ENCODE peak calls at places on chromosomes 1 and 21, in nine cellular contexts. I is OCI-LY7, J is endodermal cell, C is neural progenitor cell, T is IMR-90, W is Peyer's patch, Z is body of pancreas, G is tibial artery, N is lower lobe of right lung. E is an unnamed sample.

GRCh38 chr1:202086579-202087350 is 36.0 kb upstream of the GPR37L1 start:
- DNase-seq in T (no peak), N (peak; percentile 50), I (no peak), W (peak; percentile 65), G (no peak), Z (no peak), C (no peak), J (peak; percentile 51), E (no peak)

GRCh38 chr1:202154148-202154765 is 6.1 kb downstream of the PTPN7 start:
- DNase-seq in N (no peak), J (no peak), I (no peak), Z (no peak), W (no peak), G (no peak), C (no peak), T (no peak), E (no peak)

GRCh38 chr1:54768093-54768492 is 3.8 kb upstream of the PARS2 start:
- DNase-seq in J (no peak), C (peak; percentile 37), Z (no peak), I (peak; percentile 13), N (no peak), G (no peak), W (no peak), T (peak; percentile 13), E (no peak)

GRCh38 chr1:31696246-31696645 is 7.6 kb downstream of the COL16A1 start:
- DNase-seq in J (no peak), I (no peak), T (no peak), C (no peak), N (no peak), W (no peak), G (no peak), Z (peak; percentile 81), E (no peak)

GRCh38 chr21:14600569-14601308 is 54.6 kb upstream of the SAMSN1 start:
- DNase-seq in W (no peak), J (no peak), N (no peak), I (no peak), G (no peak), T (no peak), Z (no peak), C (no peak), E (no peak)

GRCh38 chr1:50976111-50976889 is 6.3 kb downstream of the CDKN2C start:
- DNase-seq in Z (no peak), W (no peak), I (peak; percentile 39), G (no peak), T (no peak), C (peak; percentile 49), J (peak; percentile 53), N (no peak), E (no peak)

GRCh38 chr1:45802343-45803298 is 791 bp upstream of the MAST2 start:
- DNase-seq in J (peak; percentile 87), I (peak; percentile 42), W (peak; percentile 80), C (peak; percentile 38), T (peak; percentile 99), G (peak; percentile 88), N (peak; percentile 79), Z (peak; percentile 85), E (no peak)

GRCh38 chr1:203366476-203366875 is 15.6 kb upstream of the FMOD start:
- DNase-seq in Z (no peak), C (no peak), I (no peak), T (peak; percentile 78), G (no peak), N (no peak), J (no peak), W (no peak), E (no peak)

GRCh38 chr1:159598196-159598595 is 10.6 kb downstream of the APCS start:
- DNase-seq in W (no peak), J (no peak), Z (no peak), C (no peak), T (peak; percentile 85), I (no peak), G (no peak), N (no peak), E (no peak)

GRCh38 chr1:6506210-6507036 is 15.0 kb upstream of the PLEKHG5 start:
- DNase-seq in J (no peak), N (no peak), G (no peak), W (no peak), I (no peak), T (no peak), C (no peak), Z (no peak), E (peak; percentile 60)

GRCh38 chr1:195717651-195718050 is 890.6 kb downstream of the KCNT2 start:
- DNase-seq in T (peak; percentile 61), I (no peak), W (no peak), Z (no peak), G (no peak), N (no peak), C (peak; percentile 21), J (no peak), E (no peak)

GRCh38 chr1:237873487-237873927 is 17.2 kb downstream of the ZP4 start:
- DNase-seq in J (peak; percentile 78), I (no peak), N (no peak), T (peak; percentile 64), C (no peak), G (no peak), W (no peak), Z (no peak), E (no peak)

GRCh38 chr21:17900281-17900989 is 81.3 kb upstream of the C21orf91 start:
- DNase-seq in I (no peak), G (no peak), N (no peak), W (no peak), J (peak; percentile 77), Z (no peak), C (peak; percentile 26), T (no peak), E (no peak)

GRCh38 chr1:51063121-51063520 is 38.9 kb upstream of the C1orf185 start:
- DNase-seq in C (no peak), G (no peak), W (no peak), Z (no peak), N (no peak), T (peak; percentile 81), J (no peak), I (no peak), E (no peak)

GRCh38 chr1:106768077-106768476 is 288.4 kb upstream of the PRMT6 start:
- DNase-seq in T (no peak), Z (no peak), I (no peak), J (no peak), G (no peak), N (no peak), W (no peak), C (no peak), E (no peak)

GRCh38 chr1:15501208-15502032 is 22.6 kb downstream of the CASP9 start:
- DNase-seq in W (peak; percentile 82), I (peak; percentile 69), T (peak; percentile 49), C (peak; percentile 83), N (peak; percentile 79), Z (peak; percentile 72), J (peak; percentile 92), G (peak; percentile 28), E (no peak)

GRCh38 chr21:38376693-38377092 is 119.9 kb downstream of the KCNJ15 start:
- DNase-seq in Z (no peak), I (no peak), J (no peak), N (no peak), G (no peak), T (no peak), C (no peak), W (no peak), E (no peak)

GRCh38 chr1:235404190-235404589 is 37.0 kb downstream of the TBCE start:
- DNase-seq in Z (no peak), C (no peak), T (no peak), N (no peak), W (no peak), I (no peak), G (no peak), J (no peak), E (no peak)

GRCh38 chr1:154501423-154502065 is 475 bp upstream of the TDRD10 start:
- DNase-seq in G (peak; percentile 48), J (peak; percentile 77), W (no peak), I (no peak), Z (peak; percentile 43), T (no peak), C (peak; percentile 58), N (peak; percentile 70), E (peak; percentile 58)

DNA sequence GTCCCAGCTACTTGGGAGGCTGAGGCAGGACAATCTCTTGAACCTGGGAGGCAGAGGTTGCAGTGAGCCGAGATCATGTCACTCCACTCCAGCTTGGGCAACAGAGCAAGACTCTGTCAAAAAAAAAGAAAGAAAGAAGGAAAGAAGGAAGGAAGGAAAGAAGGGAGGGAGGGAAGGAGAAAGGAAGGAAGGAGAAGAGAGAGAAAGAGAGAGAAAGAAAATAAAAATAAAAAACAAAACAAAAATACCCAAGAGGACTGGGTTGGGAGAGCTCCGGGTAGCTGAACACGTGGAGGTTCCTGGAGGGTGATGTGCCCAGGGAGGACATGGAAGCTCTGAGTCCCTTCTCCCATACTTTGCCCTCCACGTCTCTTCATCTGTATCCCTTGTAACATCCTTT is 45.7 kb upstream of the CITED4 start:
- DNase-seq in J (no peak), Z (no peak), I (no peak), C (no peak), W (no peak), T (no peak), N (no peak), G (no peak), E (no peak)
- H3K4me1 ChIP-seq in J (no peaks in the 10 kb centered on the region), Z (no peaks in the 10 kb centered on the region), I (no peaks in the 10 kb centered on the region), C (no peaks in the 10 kb centered on the region), W (no peaks in the 10 kb centered on the region), T (no peaks in the 10 kb centered on the region), N (no peaks in the 10 kb centered on the region), G (no peaks in the 10 kb centered on the region), E (peaks cover 3% of the 10 kb centered on the region)

DNA sequence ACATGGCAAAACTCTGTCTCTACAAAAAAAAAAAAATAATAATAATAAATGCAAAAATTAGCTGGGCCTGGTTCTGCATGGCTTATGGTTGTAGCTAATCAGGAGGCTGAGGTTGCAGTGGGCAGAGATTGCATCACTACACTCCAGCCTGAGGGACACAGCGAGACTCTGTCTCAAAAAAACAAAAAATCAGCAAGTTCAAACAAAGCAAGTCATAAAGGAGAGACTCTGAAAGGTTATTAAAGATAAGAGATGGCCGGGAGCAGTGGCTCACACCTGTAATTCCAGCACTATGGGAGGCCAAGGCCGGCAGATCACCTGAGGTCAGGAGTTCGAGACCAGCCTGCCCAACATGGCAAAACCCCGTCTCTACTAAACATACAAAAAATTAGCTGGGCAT is 28.8 kb downstream of the COP1 start:
- DNase-seq in C (no peak), I (peak; percentile 47), J (no peak), Z (no peak), G (no peak), W (no peak), N (no peak), T (no peak), E (no peak)
- H3K27ac ChIP-seq in C (no peak overlapping the region), I (peak overlapping the region; percentile 99), J (no peak overlapping the region), Z (no peak overlapping the region), G (no peak overlapping the region), W (no peak overlapping the region), N (no peak overlapping the region), T (no peak overlapping the region), E (no peak overlapping the region)

GRCh38 chr1:198496216-198497143 is 44.0 kb downstream of the ATP6V1G3 start:
- DNase-seq in C (no peak), G (no peak), N (no peak), I (no peak), J (no peak), Z (no peak), W (no peak), T (peak; percentile 81), E (no peak)
- H3K4me1 ChIP-seq in C (no peaks in the 10 kb centered on the region), G (no peaks in the 10 kb centered on the region), N (peaks cover 3% of the 10 kb centered on the region), I (peaks cover 9% of the 10 kb centered on the region), J (no peaks in the 10 kb centered on the region), Z (no peaks in the 10 kb centered on the region), W (no peaks in the 10 kb centered on the region), T (peaks cover 31% of the 10 kb centered on the region), E (no peaks in the 10 kb centered on the region)

GRCh38 chr1:2501041-2501819 is 25.1 kb downstream of the PLCH2 start:
- DNase-seq in N (no peak), C (no peak), I (no peak), W (no peak), G (no peak), J (no peak), T (no peak), Z (no peak), E (peak; percentile 79)
- H3K27ac ChIP-seq in N (no peak overlapping the region), C (no peak overlapping the region), I (no peak overlapping the region), W (no peak overlapping the region), G (no peak overlapping the region), J (no peak overlapping the region), T (no peak overlapping the region), Z (no peak overlapping the region), E (no peak overlapping the region)